ENCODE peak calls at places on chromosomes 2 and 18, in seven cellular contexts. One of them, this sample, is unnamed.

GRCh38 chr2:222272446-222273035 is 26.3 kb downstream of the PAX3 start:
- DNase-seq in K562: no peak
- DNase-seq in GM12878: no peak
- DNase-seq in H1: no peak
- DNase-seq in HepG2: no peak
- DNase-seq in HCT116: no peak
- DNase-seq in SK-N-SH: no peak
- DNase-seq in this sample: no peak

GRCh38 chr2:209942936-209943605 is 59.4 kb upstream of the RPE start:
- DNase-seq in K562: no peak
- DNase-seq in GM12878: no peak
- DNase-seq in H1: no peak
- DNase-seq in HepG2: no peak
- DNase-seq in HCT116: no peak
- DNase-seq in SK-N-SH: no peak
- DNase-seq in this sample: no peak

GRCh38 chr2:217934321-217935131 is 68.3 kb downstream of the TNS1 start:
- DNase-seq in K562: no peak
- DNase-seq in GM12878: no peak
- DNase-seq in H1: no peak
- DNase-seq in HepG2: no peak
- DNase-seq in HCT116: no peak
- DNase-seq in SK-N-SH: no peak
- DNase-seq in this sample: no peak

GRCh38 chr2:241035142-241035817 is 36.9 kb downstream of the SNED1 start:
- DNase-seq in K562: no peak
- DNase-seq in GM12878: no peak
- DNase-seq in H1: peak; percentile 83
- DNase-seq in HepG2: no peak
- DNase-seq in HCT116: no peak
- DNase-seq in SK-N-SH: no peak
- DNase-seq in this sample: no peak

GRCh38 chr2:98454500-98455235 is 10.0 kb downstream of the INPP4A start:
- DNase-seq in K562: peak; percentile 73
- DNase-seq in GM12878: no peak
- DNase-seq in H1: no peak
- DNase-seq in HepG2: no peak
- DNase-seq in HCT116: no peak
- DNase-seq in SK-N-SH: no peak
- DNase-seq in this sample: no peak

GRCh38 chr2:128424806-128425205 is 106.1 kb upstream of the HS6ST1 start:
- DNase-seq in K562: no peak
- DNase-seq in GM12878: no peak
- DNase-seq in H1: no peak
- DNase-seq in HepG2: no peak
- DNase-seq in HCT116: no peak
- DNase-seq in SK-N-SH: peak; percentile 84
- DNase-seq in this sample: no peak

GRCh38 chr2:234496835-234497591 is at the start of gene ARL4C:
- DNase-seq in K562: peak; percentile 85
- DNase-seq in GM12878: no peak
- DNase-seq in H1: peak; percentile 72
- DNase-seq in HepG2: peak; percentile 37
- DNase-seq in HCT116: no peak
- DNase-seq in SK-N-SH: peak; percentile 95
- DNase-seq in this sample: peak; percentile 77

GRCh38 chr18:32920796-32921787 is 148.3 kb upstream of the KLHL14 start:
- DNase-seq in K562: no peak
- DNase-seq in GM12878: no peak
- DNase-seq in H1: no peak
- DNase-seq in HepG2: peak; percentile 70
- DNase-seq in HCT116: no peak
- DNase-seq in SK-N-SH: no peak
- DNase-seq in this sample: no peak

GRCh38 chr2:172428841-172429173 is 1.4 kb downstream of the ITGA6 start:
- DNase-seq in K562: no peak
- DNase-seq in GM12878: no peak
- DNase-seq in H1: no peak
- DNase-seq in HepG2: peak; percentile 64
- DNase-seq in HCT116: no peak
- DNase-seq in SK-N-SH: no peak
- DNase-seq in this sample: no peak

GRCh38 chr2:120224735-120225548 is 1.7 kb upstream of the TMEM185B start:
- DNase-seq in K562: no peak
- DNase-seq in GM12878: no peak
- DNase-seq in H1: no peak
- DNase-seq in HepG2: no peak
- DNase-seq in HCT116: no peak
- DNase-seq in SK-N-SH: no peak
- DNase-seq in this sample: no peak

GRCh38 chr2:145230546-145230945 is 710.6 kb upstream of the ZEB2 start:
- DNase-seq in K562: no peak
- DNase-seq in GM12878: no peak
- DNase-seq in H1: no peak
- DNase-seq in HepG2: no peak
- DNase-seq in HCT116: no peak
- DNase-seq in SK-N-SH: no peak
- DNase-seq in this sample: no peak

GRCh38 chr2:239803764-239804111 is 221.4 kb downstream of the NDUFA10 start:
- DNase-seq in K562: no peak
- DNase-seq in GM12878: no peak
- DNase-seq in H1: no peak
- DNase-seq in HepG2: no peak
- DNase-seq in HCT116: no peak
- DNase-seq in SK-N-SH: no peak
- DNase-seq in this sample: no peak

GRCh38 chr2:110741491-110741980 is 9.2 kb downstream of the ACOXL start:
- DNase-seq in K562: peak; percentile 33
- DNase-seq in GM12878: no peak
- DNase-seq in H1: no peak
- DNase-seq in HepG2: no peak
- DNase-seq in HCT116: no peak
- DNase-seq in SK-N-SH: no peak
- DNase-seq in this sample: no peak

GRCh38 chr18:50194623-50195532 is at the start of gene MYO5B:
- DNase-seq in K562: peak; percentile 63
- DNase-seq in GM12878: no peak
- DNase-seq in H1: peak; percentile 86
- DNase-seq in HepG2: peak; percentile 63
- DNase-seq in HCT116: peak; percentile 42
- DNase-seq in SK-N-SH: peak; percentile 86
- DNase-seq in this sample: peak; percentile 92

GRCh38 chr2:202883987-202884675 is 12.6 kb upstream of the ICA1L start:
- DNase-seq in K562: peak; percentile 13
- DNase-seq in GM12878: no peak
- DNase-seq in H1: no peak
- DNase-seq in HepG2: no peak
- DNase-seq in HCT116: no peak
- DNase-seq in SK-N-SH: no peak
- DNase-seq in this sample: no peak

GRCh38 chr2:63763336-63764056 is 78.2 kb upstream of the UGP2 start:
- DNase-seq in K562: no peak
- DNase-seq in GM12878: no peak
- DNase-seq in H1: no peak
- DNase-seq in HepG2: no peak
- DNase-seq in HCT116: no peak
- DNase-seq in SK-N-SH: no peak
- DNase-seq in this sample: no peak

GRCh38 chr2:84817239-84817655 is 63.6 kb downstream of the TRABD2A start:
- DNase-seq in K562: no peak
- DNase-seq in GM12878: peak; percentile 79
- DNase-seq in H1: no peak
- DNase-seq in HepG2: no peak
- DNase-seq in HCT116: no peak
- DNase-seq in SK-N-SH: no peak
- DNase-seq in this sample: no peak

GRCh38 chr2:27191107-27191829 is 20.6 kb upstream of the ATRAID start:
- DNase-seq in K562: peak; percentile 54
- DNase-seq in GM12878: no peak
- DNase-seq in H1: no peak
- DNase-seq in HepG2: peak; percentile 87
- DNase-seq in HCT116: peak; percentile 43
- DNase-seq in SK-N-SH: peak; percentile 84
- DNase-seq in this sample: peak; percentile 71

GRCh38 chr2:43082111-43082877 is 144.1 kb downstream of the ZFP36L2 start:
- DNase-seq in K562: no peak
- DNase-seq in GM12878: no peak
- DNase-seq in H1: no peak
- DNase-seq in HepG2: no peak
- DNase-seq in HCT116: no peak
- DNase-seq in SK-N-SH: peak; percentile 96
- DNase-seq in this sample: no peak

GRCh38 chr2:47519604-47520301 is 116.8 kb downstream of the MSH2 start:
- DNase-seq in K562: no peak
- DNase-seq in GM12878: no peak
- DNase-seq in H1: no peak
- DNase-seq in HepG2: no peak
- DNase-seq in HCT116: no peak
- DNase-seq in SK-N-SH: no peak
- DNase-seq in this sample: no peak

GRCh38 chr2:65541773-65542172 is 109.4 kb upstream of the SPRED2 start:
- DNase-seq in K562: no peak
- DNase-seq in GM12878: no peak
- DNase-seq in H1: no peak
- DNase-seq in HepG2: no peak
- DNase-seq in HCT116: no peak
- DNase-seq in SK-N-SH: no peak
- DNase-seq in this sample: no peak

GRCh38 chr2:65546406-65546805 is 114.0 kb upstream of the SPRED2 start:
- DNase-seq in K562: no peak
- DNase-seq in GM12878: no peak
- DNase-seq in H1: no peak
- DNase-seq in HepG2: no peak
- DNase-seq in HCT116: no peak
- DNase-seq in SK-N-SH: no peak
- DNase-seq in this sample: no peak

GRCh38 chr2:65548571-65549261 is 116.3 kb upstream of the SPRED2 start:
- DNase-seq in K562: no peak
- DNase-seq in GM12878: no peak
- DNase-seq in H1: no peak
- DNase-seq in HepG2: no peak
- DNase-seq in HCT116: no peak
- DNase-seq in SK-N-SH: no peak
- DNase-seq in this sample: no peak

GRCh38 chr2:65549262-65550036 is 117.0 kb upstream of the SPRED2 start:
- DNase-seq in K562: no peak
- DNase-seq in GM12878: no peak
- DNase-seq in H1: no peak
- DNase-seq in HepG2: no peak
- DNase-seq in HCT116: no peak
- DNase-seq in SK-N-SH: peak; percentile 37
- DNase-seq in this sample: no peak

DNA sequence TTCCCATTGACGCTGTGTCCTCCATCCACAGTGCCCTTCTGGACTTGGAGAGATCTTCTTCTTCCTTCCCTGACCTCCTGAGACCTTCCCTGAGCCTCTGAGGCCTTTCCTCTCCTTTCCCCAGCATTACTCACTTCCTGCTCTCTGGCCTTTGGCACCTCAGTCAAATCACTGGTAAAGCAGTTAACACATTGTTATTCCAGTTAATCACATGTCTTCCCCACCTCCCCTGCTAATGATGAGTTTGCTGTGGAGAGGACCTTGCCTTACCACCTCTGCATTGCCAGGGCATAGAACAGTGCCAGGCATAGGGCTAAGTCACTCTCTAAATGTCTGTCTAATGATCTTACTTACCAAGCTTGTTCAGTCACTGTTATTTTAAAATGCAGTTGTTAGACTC is 113.4 kb upstream of the SPRED2 start:
- DNase-seq in K562: no peak
- DNase-seq in GM12878: no peak
- DNase-seq in H1: no peak
- DNase-seq in HepG2: no peak
- DNase-seq in HCT116: no peak
- DNase-seq in SK-N-SH: no peak
- DNase-seq in this sample: no peak
- TF ChIP-seq JUND in K562: no peak
- TF ChIP-seq JUND in GM12878: no peak
- TF ChIP-seq JUND in H1: no peak
- TF ChIP-seq JUND in HepG2: no peak
- TF ChIP-seq JUND in HCT116: peak; percentile 40
- TF ChIP-seq JUND in SK-N-SH: no peak
- TF ChIP-seq JUND in this sample: no peak

GRCh38 chr18:22106536-22107292 is 62.7 kb upstream of the GATA6 start:
- DNase-seq in K562: no peak
- DNase-seq in GM12878: no peak
- DNase-seq in H1: no peak
- DNase-seq in HepG2: peak; percentile 12
- DNase-seq in HCT116: no peak
- DNase-seq in SK-N-SH: no peak
- DNase-seq in this sample: no peak
- TF ChIP-seq JUND in K562: peak; percentile 18
- TF ChIP-seq JUND in GM12878: no peak
- TF ChIP-seq JUND in H1: no peak
- TF ChIP-seq JUND in HepG2: no peak
- TF ChIP-seq JUND in HCT116: no peak
- TF ChIP-seq JUND in SK-N-SH: no peak
- TF ChIP-seq JUND in this sample: no peak

GRCh38 chr18:22405142-22405541 is 12.6 kb downstream of the CTAGE1 start:
- DNase-seq in K562: no peak
- DNase-seq in GM12878: no peak
- DNase-seq in H1: no peak
- DNase-seq in HepG2: no peak
- DNase-seq in HCT116: no peak
- DNase-seq in SK-N-SH: no peak
- DNase-seq in this sample: no peak

GRCh38 chr18:22398464-22398863 is 19.3 kb downstream of the CTAGE1 start:
- DNase-seq in K562: no peak
- DNase-seq in GM12878: no peak
- DNase-seq in H1: no peak
- DNase-seq in HepG2: no peak
- DNase-seq in HCT116: no peak
- DNase-seq in SK-N-SH: no peak
- DNase-seq in this sample: no peak

GRCh38 chr18:22408059-22408458 is 9.7 kb downstream of the CTAGE1 start:
- DNase-seq in K562: no peak
- DNase-seq in GM12878: no peak
- DNase-seq in H1: no peak
- DNase-seq in HepG2: no peak
- DNase-seq in HCT116: no peak
- DNase-seq in SK-N-SH: no peak
- DNase-seq in this sample: no peak

GRCh38 chr18:22399949-22400348 is 17.8 kb downstream of the CTAGE1 start:
- DNase-seq in K562: no peak
- DNase-seq in GM12878: no peak
- DNase-seq in H1: no peak
- DNase-seq in HepG2: no peak
- DNase-seq in HCT116: no peak
- DNase-seq in SK-N-SH: no peak
- DNase-seq in this sample: no peak

GRCh38 chr18:22403950-22404349 is 13.8 kb downstream of the CTAGE1 start:
- DNase-seq in K562: no peak
- DNase-seq in GM12878: no peak
- DNase-seq in H1: no peak
- DNase-seq in HepG2: no peak
- DNase-seq in HCT116: no peak
- DNase-seq in SK-N-SH: no peak
- DNase-seq in this sample: no peak
- TF ChIP-seq JUND in K562: no peak
- TF ChIP-seq JUND in GM12878: no peak
- TF ChIP-seq JUND in H1: no peak
- TF ChIP-seq JUND in HepG2: no peak
- TF ChIP-seq JUND in HCT116: no peak
- TF ChIP-seq JUND in SK-N-SH: no peak
- TF ChIP-seq JUND in this sample: no peak

GRCh38 chr2:130381619-130382018 is 25.8 kb downstream of the PTPN18 start:
- DNase-seq in K562: no peak
- DNase-seq in GM12878: no peak
- DNase-seq in H1: no peak
- DNase-seq in HepG2: no peak
- DNase-seq in HCT116: no peak
- DNase-seq in SK-N-SH: no peak
- DNase-seq in this sample: no peak
- TF ChIP-seq JUND in K562: no peak
- TF ChIP-seq JUND in GM12878: no peak
- TF ChIP-seq JUND in H1: no peak
- TF ChIP-seq JUND in HepG2: no peak
- TF ChIP-seq JUND in HCT116: no peak
- TF ChIP-seq JUND in SK-N-SH: no peak
- TF ChIP-seq JUND in this sample: no peak

This sample was measured in T47D.